ENCODE peak calls at places on chromosomes 5 and 9, in ten cellular contexts. V, P, X, N, H, W, F, L, O and M are unnamed samples.

GRCh38 chr5:126267435-126267834 is 155.8 kb upstream of the GRAMD2B start:
- DNase-seq in V (no peak), P (no peak), X (no peak), N (no peak), H (no peak), W (no peak), F (peak), L (no peak), O (no peak), M (no peak)

GRCh38 chr5:157994906-157995519 is 136.1 kb upstream of the CLINT1 start:
- DNase-seq in V (peak), P (peak), X (peak), N (peak), H (peak), W (peak), F (peak), L (peak), O (peak), M (peak)

GRCh38 chr5:39138182-39138487 is 63.9 kb upstream of the RICTOR start:
- DNase-seq in V (no peak), P (no peak), X (no peak), N (no peak), H (no peak), W (no peak), F (no peak), L (no peak), O (no peak), M (no peak)

GRCh38 chr9:126915281-126915816 is 767 bp downstream of the RALGPS1 start:
- DNase-seq in V (peak), P (peak), X (peak), N (peak), H (peak), W (peak), F (peak), L (peak), O (peak), M (no peak)

GRCh38 chr5:173592050-173592669 is 24.3 kb downstream of the BOD1 start:
- DNase-seq in V (peak), P (no peak), X (no peak), N (no peak), H (no peak), W (no peak), F (peak), L (no peak), O (peak), M (no peak)

GRCh38 chr9:115035872-115036612 is 81.9 kb downstream of the TNC start:
- DNase-seq in V (peak), P (no peak), X (peak), N (no peak), H (no peak), W (no peak), F (no peak), L (no peak), O (no peak), M (peak)

GRCh38 chr5:43044181-43044914 is 4.2 kb upstream of the ANXA2R start:
- DNase-seq in V (peak), P (no peak), X (no peak), N (no peak), H (no peak), W (no peak), F (peak), L (no peak), O (no peak), M (no peak)

GRCh38 chr9:127185931-127186781 is 63.7 kb upstream of the ANGPTL2 start:
- DNase-seq in V (no peak), P (peak), X (peak), N (no peak), H (peak), W (peak), F (no peak), L (peak), O (no peak), M (peak)

GRCh38 chr5:40988761-40989510 is 79.6 kb downstream of the C7 start:
- DNase-seq in V (peak), P (no peak), X (no peak), N (no peak), H (no peak), W (no peak), F (peak), L (no peak), O (no peak), M (no peak)

GRCh38 chr9:130419521-130420035 is 25.2 kb upstream of the ASS1 start:
- DNase-seq in V (no peak), P (no peak), X (no peak), N (no peak), H (no peak), W (no peak), F (no peak), L (no peak), O (no peak), M (no peak)

GRCh38 chr5:125112196-125112595 is 365.8 kb upstream of the ZNF608 start:
- DNase-seq in V (no peak), P (no peak), X (no peak), N (no peak), H (no peak), W (no peak), F (peak), L (no peak), O (no peak), M (no peak)

GRCh38 chr5:93579561-93580386 is 1.2 kb downstream of the NR2F1-AS1 start:
- DNase-seq in V (peak), P (no peak), X (peak), N (no peak), H (no peak), W (no peak), F (peak), L (no peak), O (no peak), M (peak)

GRCh38 chr9:89668216-89668867 is 63.5 kb downstream of the GADD45G start:
- DNase-seq in V (no peak), P (no peak), X (no peak), N (no peak), H (no peak), W (no peak), F (no peak), L (no peak), O (no peak), M (no peak)

GRCh38 chr9:98381311-98382103 is 126.1 kb upstream of the TBC1D2 start:
- DNase-seq in V (no peak), P (no peak), X (no peak), N (no peak), H (no peak), W (no peak), F (no peak), L (no peak), O (no peak), M (no peak)

GRCh38 chr5:141558150-141558549 is 60.6 kb downstream of the DIAPH1 start:
- DNase-seq in V (peak), P (no peak), X (no peak), N (no peak), H (no peak), W (no peak), F (no peak), L (no peak), O (no peak), M (no peak)

GRCh38 chr5:111227226-111227782 is 3.1 kb downstream of the CAMK4 start:
- DNase-seq in V (no peak), P (no peak), X (no peak), N (no peak), H (no peak), W (no peak), F (no peak), L (no peak), O (no peak), M (no peak)

GRCh38 chr5:111225926-111226325 is 1.7 kb downstream of the CAMK4 start:
- DNase-seq in V (no peak), P (no peak), X (no peak), N (no peak), H (no peak), W (no peak), F (no peak), L (no peak), O (no peak), M (no peak)

GRCh38 chr5:111227805-111228204 is 3.6 kb downstream of the CAMK4 start:
- DNase-seq in V (peak), P (no peak), X (peak), N (no peak), H (no peak), W (no peak), F (peak), L (no peak), O (no peak), M (no peak)

GRCh38 chr5:111224561-111224989 is 391 bp downstream of the CAMK4 start:
- DNase-seq in V (no peak), P (no peak), X (no peak), N (no peak), H (no peak), W (no peak), F (no peak), L (peak), O (no peak), M (no peak)

DNA sequence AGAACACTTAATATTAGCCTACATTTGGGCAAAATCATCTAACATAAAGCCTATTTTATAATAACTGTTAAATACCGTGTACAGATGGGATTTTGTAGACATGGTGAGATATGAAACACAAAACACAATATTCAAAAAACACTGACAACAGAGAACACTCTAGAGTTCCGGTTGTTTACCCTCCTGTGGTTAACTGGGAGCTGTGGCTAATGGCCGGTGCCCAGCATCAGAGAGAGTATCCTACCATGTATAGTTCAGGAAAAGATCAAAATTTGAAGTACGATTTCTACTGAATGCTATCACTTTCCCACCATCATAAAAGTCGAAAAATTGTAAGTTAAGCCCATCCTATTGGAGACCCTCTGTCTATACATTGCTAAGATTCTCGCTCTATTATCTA is 2.4 kb downstream of the CAMK4 start:
- DNase-seq in V (no peak), P (no peak), X (no peak), N (no peak), H (no peak), W (no peak), F (no peak), L (no peak), O (no peak), M (no peak)
- H3K27ac ChIP-seq in V (no peak), P (no peak), X (no peak), N (no peak), H (no peak), W (no peak), F (no peak), L (no peak), O (no peak), M (no peak)

DNA sequence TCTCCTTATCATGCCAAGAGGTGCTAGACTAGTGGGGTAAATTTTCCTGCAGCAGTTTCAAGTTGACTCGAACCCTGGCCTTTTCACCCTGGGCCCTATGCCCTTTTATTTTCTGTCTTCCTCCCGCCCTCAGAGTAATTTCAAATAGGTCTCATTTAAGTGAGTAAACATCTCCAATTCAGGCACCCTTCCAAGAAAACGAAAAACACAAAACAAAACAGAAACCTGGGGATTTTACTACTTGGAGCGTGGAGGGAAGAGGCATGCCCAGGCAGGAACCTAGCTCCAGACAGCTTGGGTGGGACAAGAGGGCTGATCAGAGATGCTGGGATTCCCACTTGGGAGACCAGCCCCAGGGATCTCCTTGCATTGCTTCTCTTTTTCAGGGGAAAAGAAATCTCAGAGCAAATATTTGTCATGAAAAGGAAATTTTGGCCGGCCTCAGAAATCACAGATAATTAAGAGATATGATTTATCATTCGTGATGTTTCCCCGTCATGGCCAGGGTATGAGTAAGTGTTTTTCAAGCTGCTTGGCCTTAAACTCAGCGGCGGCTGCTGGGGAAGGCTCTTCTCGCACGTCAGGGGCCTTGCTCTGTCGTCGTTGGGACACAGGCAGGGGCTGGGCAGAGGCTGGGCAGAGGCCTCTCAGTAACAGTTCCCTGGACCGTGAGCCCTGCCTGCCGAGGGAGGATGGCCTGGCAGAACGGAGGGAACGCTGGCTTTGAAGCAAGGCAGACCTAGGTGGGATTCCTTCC is 248.6 kb upstream of the KLF4 start:
- DNase-seq in V (no peak), P (no peak), X (peak), N (no peak), H (peak), W (peak), F (peak), L (peak), O (no peak), M (no peak)
- H3K27ac ChIP-seq in V (no peak), P (peak), X (no peak), N (no peak), H (peak), W (peak), F (peak), L (peak), O (peak), M (no peak)

GRCh38 chr9:129321511-129322021 is 143.5 kb upstream of the IER5L start:
- DNase-seq in V (no peak), P (no peak), X (no peak), N (peak), H (no peak), W (no peak), F (no peak), L (no peak), O (no peak), M (no peak)
- H3K27ac ChIP-seq in V (no peak), P (peak), X (peak), N (peak), H (peak), W (peak), F (no peak), L (peak), O (peak), M (peak)

GRCh38 chr9:128891354-128892222 is 9.7 kb downstream of the LRRC8A start:
- DNase-seq in V (no peak), P (no peak), X (no peak), N (no peak), H (no peak), W (peak), F (no peak), L (no peak), O (no peak), M (no peak)

GRCh38 chr9:128893354-128893753 is 11.4 kb downstream of the LRRC8A start:
- DNase-seq in V (no peak), P (no peak), X (no peak), N (no peak), H (no peak), W (no peak), F (no peak), L (no peak), O (no peak), M (no peak)

GRCh38 chr9:128894764-128895163 is 12.8 kb downstream of the LRRC8A start:
- DNase-seq in V (no peak), P (no peak), X (no peak), N (no peak), H (no peak), W (no peak), F (no peak), L (no peak), O (no peak), M (no peak)

GRCh38 chr9:128895556-128895955 is 13.6 kb downstream of the LRRC8A start:
- DNase-seq in V (peak), P (no peak), X (no peak), N (no peak), H (no peak), W (no peak), F (no peak), L (no peak), O (no peak), M (no peak)

DNA sequence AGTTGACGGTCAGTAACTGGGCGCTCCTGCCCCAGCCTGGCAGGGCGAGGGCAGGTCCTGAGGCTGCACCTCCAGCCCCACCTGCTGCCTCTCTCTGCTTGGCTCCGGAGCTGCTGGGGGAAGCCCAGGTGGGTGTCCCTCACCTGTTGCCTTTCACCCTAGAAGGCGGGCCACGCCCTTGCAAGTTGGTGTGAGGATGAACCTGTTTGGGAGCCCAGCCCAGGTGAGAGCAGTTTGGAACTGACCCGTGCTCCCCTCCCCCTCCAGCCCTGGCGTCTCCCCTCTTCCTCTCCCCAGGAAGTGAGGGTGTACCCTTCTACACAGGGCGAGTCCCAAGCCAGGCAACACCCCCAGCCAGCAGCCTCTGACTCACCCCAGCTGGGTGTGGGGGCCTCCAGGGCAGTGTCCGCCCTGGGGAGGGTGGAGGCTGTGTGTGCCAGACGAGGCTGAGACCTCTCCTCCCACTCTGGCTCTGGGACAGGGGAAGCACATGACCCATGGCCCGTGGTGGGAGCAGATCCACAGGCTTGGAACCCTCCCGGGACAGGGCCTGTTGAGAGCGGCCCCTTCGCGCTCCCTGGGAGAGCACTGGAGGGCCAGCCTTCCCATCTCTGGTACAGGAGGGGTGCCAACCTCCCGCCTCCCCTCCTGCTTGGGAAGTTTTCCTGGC is 10.4 kb downstream of the LRRC8A start:
- DNase-seq in V (no peak), P (peak), X (peak), N (peak), H (peak), W (peak), F (peak), L (peak), O (peak), M (peak)
- H3K27ac ChIP-seq in V (no peak), P (peak), X (peak), N (peak), H (peak), W (peak), F (peak), L (peak), O (peak), M (peak)

GRCh38 chr5:102955463-102955862 is 164.5 kb downstream of the GIN1 start:
- DNase-seq in V (no peak), P (no peak), X (no peak), N (no peak), H (no peak), W (no peak), F (no peak), L (no peak), O (no peak), M (no peak)

GRCh38 chr5:102959055-102959454 is 160.9 kb downstream of the GIN1 start:
- DNase-seq in V (no peak), P (no peak), X (no peak), N (no peak), H (no peak), W (no peak), F (peak), L (no peak), O (peak), M (no peak)

GRCh38 chr5:102956599-102956998 is 163.3 kb downstream of the GIN1 start:
- DNase-seq in V (no peak), P (no peak), X (no peak), N (no peak), H (no peak), W (no peak), F (no peak), L (no peak), O (no peak), M (no peak)

GRCh38 chr5:102957141-102957540 is 162.8 kb downstream of the GIN1 start:
- DNase-seq in V (no peak), P (no peak), X (no peak), N (no peak), H (no peak), W (no peak), F (no peak), L (no peak), O (no peak), M (no peak)

DNA sequence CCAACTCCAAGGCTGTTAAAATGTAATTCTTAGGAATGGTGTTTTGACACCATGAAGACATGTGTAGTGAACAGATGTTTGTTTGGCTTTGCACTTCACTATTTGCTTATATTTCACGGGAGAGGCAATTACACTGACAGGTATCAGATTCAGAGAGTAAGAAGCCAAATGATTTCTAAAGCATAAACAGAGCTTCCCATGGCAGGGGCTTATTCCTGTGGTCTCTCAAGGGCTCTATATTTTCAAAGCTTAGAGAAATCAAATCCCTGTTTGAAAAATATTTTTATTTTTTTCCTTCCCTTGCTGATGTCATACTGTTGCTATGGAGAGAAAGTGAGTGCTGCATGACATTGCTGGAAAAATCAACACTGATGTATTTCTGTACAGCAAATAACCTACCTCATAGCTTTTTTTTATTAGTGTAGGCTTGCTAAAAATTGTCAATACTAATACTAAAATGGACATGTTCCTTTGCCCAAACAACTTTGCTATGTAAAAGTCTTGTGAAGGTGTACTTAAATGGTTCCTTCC is 161.4 kb downstream of the GIN1 start:
- DNase-seq in V (no peak), P (no peak), X (no peak), N (no peak), H (no peak), W (no peak), F (peak), L (no peak), O (no peak), M (no peak)
- H3K27ac ChIP-seq in V (no peak), P (no peak), X (no peak), N (no peak), H (no peak), W (peak), F (peak), L (no peak), O (peak), M (no peak)

DNA sequence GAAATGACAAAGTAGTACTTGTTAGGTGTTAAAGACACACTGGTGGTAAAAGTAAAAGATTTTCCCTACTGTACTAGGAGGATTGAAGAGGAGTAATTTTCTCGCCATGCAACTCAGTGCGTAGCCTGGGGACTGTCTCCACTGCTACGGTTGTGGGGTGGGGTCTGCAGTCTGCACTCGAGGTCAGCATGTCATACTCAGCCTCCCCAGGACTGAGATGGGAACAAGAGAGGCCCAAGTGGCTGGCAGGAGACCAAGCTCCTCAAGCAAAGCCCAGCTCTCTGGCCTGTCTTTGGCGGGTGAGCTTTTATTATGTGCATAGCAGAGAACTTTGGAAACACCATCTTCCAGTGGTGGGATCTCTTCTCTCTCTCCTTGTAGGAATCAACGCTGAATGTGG is 10.4 kb downstream of the NHP2 start:
- DNase-seq in V (no peak), P (no peak), X (no peak), N (no peak), H (no peak), W (no peak), F (no peak), L (no peak), O (no peak), M (no peak)
- H3K27ac ChIP-seq in V (no peak), P (no peak), X (no peak), N (no peak), H (no peak), W (no peak), F (no peak), L (no peak), O (no peak), M (no peak)

DNA sequence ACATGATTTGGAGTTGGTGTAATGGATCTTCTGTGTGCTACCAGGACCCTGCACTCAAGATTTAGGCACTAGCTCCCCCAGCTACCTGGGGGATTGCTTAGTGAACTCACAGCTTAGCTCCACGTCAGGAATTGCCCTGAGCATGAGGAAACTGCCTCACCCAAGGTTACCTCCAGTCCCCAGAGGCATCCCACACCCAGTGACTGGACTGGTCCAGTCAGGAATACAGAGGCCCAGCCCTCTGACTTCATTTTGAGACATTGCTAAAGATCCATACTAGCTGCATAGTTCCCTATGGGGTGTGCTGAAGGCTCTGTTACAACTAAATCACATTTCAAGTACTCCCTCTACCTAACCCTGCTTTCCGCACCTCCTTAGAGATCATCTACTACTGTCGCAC is 364.7 kb downstream of the EFNA5 start:
- DNase-seq in V (no peak), P (no peak), X (no peak), N (no peak), H (no peak), W (no peak), F (no peak), L (no peak), O (no peak), M (no peak)
- H3K27ac ChIP-seq in V (no peak), P (no peak), X (no peak), N (no peak), H (no peak), W (no peak), F (no peak), L (no peak), O (no peak), M (no peak)